ENCODE peak calls at places on chromosomes 6 and 20, in seven cellular contexts. One of them, this sample, is unnamed. For H3K9me3, the result is how much of the 10 kb centered on the place peaks cover.

GRCh38 chr20:10249048-10249770 is 30.6 kb downstream of the SNAP25 start:
- DNase-seq in transverse colon: no peak
- DNase-seq in heart left ventricle: no peak
- DNase-seq in astrocyte: peak
- DNase-seq in SK-N-SH: no peak
- DNase-seq in cardiac muscle cell: peak
- DNase-seq in tibial artery: no peak
- DNase-seq in this sample: no peak

GRCh38 chr20:41956316-41957050 is 338.3 kb upstream of the CHD6 start:
- DNase-seq in transverse colon: no peak
- DNase-seq in heart left ventricle: no peak
- DNase-seq in astrocyte: no peak
- DNase-seq in SK-N-SH: peak
- DNase-seq in cardiac muscle cell: peak
- DNase-seq in tibial artery: no peak
- DNase-seq in this sample: no peak

GRCh38 chr6:28218312-28219248 is 6.5 kb upstream of the ZSCAN9 start:
- DNase-seq in transverse colon: peak
- DNase-seq in heart left ventricle: peak
- DNase-seq in astrocyte: peak
- DNase-seq in SK-N-SH: peak
- DNase-seq in cardiac muscle cell: peak
- DNase-seq in tibial artery: peak
- DNase-seq in this sample: peak

GRCh38 chr6:143745160-143746133 is 67.7 kb downstream of the PHACTR2 start:
- DNase-seq in transverse colon: peak
- DNase-seq in heart left ventricle: no peak
- DNase-seq in astrocyte: peak
- DNase-seq in SK-N-SH: peak
- DNase-seq in cardiac muscle cell: peak
- DNase-seq in tibial artery: no peak
- DNase-seq in this sample: peak

GRCh38 chr6:44084231-44085014 is 42.8 kb downstream of the MRPL14 start:
- DNase-seq in transverse colon: no peak
- DNase-seq in heart left ventricle: no peak
- DNase-seq in astrocyte: no peak
- DNase-seq in SK-N-SH: no peak
- DNase-seq in cardiac muscle cell: peak
- DNase-seq in tibial artery: no peak
- DNase-seq in this sample: no peak

GRCh38 chr6:117906454-117906904 is 585 bp upstream of the SLC35F1 start:
- DNase-seq in transverse colon: no peak
- DNase-seq in heart left ventricle: no peak
- DNase-seq in astrocyte: no peak
- DNase-seq in SK-N-SH: no peak
- DNase-seq in cardiac muscle cell: no peak
- DNase-seq in tibial artery: no peak
- DNase-seq in this sample: no peak

GRCh38 chr6:17115251-17116089 is 13.6 kb downstream of the STMND1 start:
- DNase-seq in transverse colon: no peak
- DNase-seq in heart left ventricle: no peak
- DNase-seq in astrocyte: peak
- DNase-seq in SK-N-SH: no peak
- DNase-seq in cardiac muscle cell: peak
- DNase-seq in tibial artery: no peak
- DNase-seq in this sample: no peak

GRCh38 chr20:22719250-22719649 is 134.9 kb upstream of the FOXA2 start:
- DNase-seq in transverse colon: peak
- DNase-seq in heart left ventricle: no peak
- DNase-seq in astrocyte: no peak
- DNase-seq in SK-N-SH: no peak
- DNase-seq in cardiac muscle cell: no peak
- DNase-seq in tibial artery: no peak
- DNase-seq in this sample: peak

GRCh38 chr6:137820952-137821351 is 46.1 kb upstream of the TNFAIP3 start:
- DNase-seq in transverse colon: no peak
- DNase-seq in heart left ventricle: no peak
- DNase-seq in astrocyte: no peak
- DNase-seq in SK-N-SH: no peak
- DNase-seq in cardiac muscle cell: peak
- DNase-seq in tibial artery: no peak
- DNase-seq in this sample: no peak

GRCh38 chr6:109768485-109768884 is 77.4 kb downstream of the FIG4 start:
- DNase-seq in transverse colon: no peak
- DNase-seq in heart left ventricle: no peak
- DNase-seq in astrocyte: peak
- DNase-seq in SK-N-SH: no peak
- DNase-seq in cardiac muscle cell: peak
- DNase-seq in tibial artery: no peak
- DNase-seq in this sample: no peak

GRCh38 chr6:157974967-157975366 is 6.7 kb upstream of the SYNJ2 start:
- DNase-seq in transverse colon: no peak
- DNase-seq in heart left ventricle: no peak
- DNase-seq in astrocyte: no peak
- DNase-seq in SK-N-SH: no peak
- DNase-seq in cardiac muscle cell: no peak
- DNase-seq in tibial artery: no peak
- DNase-seq in this sample: no peak

GRCh38 chr6:56802570-56802969 is 152.3 kb upstream of the BEND6 start:
- DNase-seq in transverse colon: no peak
- DNase-seq in heart left ventricle: no peak
- DNase-seq in astrocyte: peak
- DNase-seq in SK-N-SH: no peak
- DNase-seq in cardiac muscle cell: peak
- DNase-seq in tibial artery: no peak
- DNase-seq in this sample: no peak

GRCh38 chr6:52562915-52563314 is 13.9 kb downstream of the TRAM2 start:
- DNase-seq in transverse colon: no peak
- DNase-seq in heart left ventricle: no peak
- DNase-seq in astrocyte: no peak
- DNase-seq in SK-N-SH: no peak
- DNase-seq in cardiac muscle cell: peak
- DNase-seq in tibial artery: no peak
- DNase-seq in this sample: no peak

GRCh38 chr20:49717693-49718092 is 4.0 kb upstream of the B4GALT5 start:
- DNase-seq in transverse colon: no peak
- DNase-seq in heart left ventricle: no peak
- DNase-seq in astrocyte: no peak
- DNase-seq in SK-N-SH: no peak
- DNase-seq in cardiac muscle cell: no peak
- DNase-seq in tibial artery: no peak
- DNase-seq in this sample: no peak

GRCh38 chr6:169420912-169421543 is 167.4 kb upstream of the THBS2 start:
- DNase-seq in transverse colon: peak
- DNase-seq in heart left ventricle: no peak
- DNase-seq in astrocyte: no peak
- DNase-seq in SK-N-SH: peak
- DNase-seq in cardiac muscle cell: peak
- DNase-seq in tibial artery: no peak
- DNase-seq in this sample: peak

GRCh38 chr20:42887281-42887680 is 302.4 kb downstream of the PTPRT start:
- DNase-seq in transverse colon: no peak
- DNase-seq in heart left ventricle: no peak
- DNase-seq in astrocyte: no peak
- DNase-seq in SK-N-SH: no peak
- DNase-seq in cardiac muscle cell: no peak
- DNase-seq in tibial artery: no peak
- DNase-seq in this sample: no peak

GRCh38 chr6:118350881-118351430 is 197.1 kb upstream of the PLN start:
- DNase-seq in transverse colon: no peak
- DNase-seq in heart left ventricle: no peak
- DNase-seq in astrocyte: peak
- DNase-seq in SK-N-SH: no peak
- DNase-seq in cardiac muscle cell: no peak
- DNase-seq in tibial artery: no peak
- DNase-seq in this sample: no peak

GRCh38 chr20:38172344-38172743 is 7.3 kb upstream of the TGM2 start:
- DNase-seq in transverse colon: no peak
- DNase-seq in heart left ventricle: no peak
- DNase-seq in astrocyte: no peak
- DNase-seq in SK-N-SH: no peak
- DNase-seq in cardiac muscle cell: peak
- DNase-seq in tibial artery: no peak
- DNase-seq in this sample: no peak
- TF ChIP-seq CTCF in transverse colon: no peak
- TF ChIP-seq CTCF in heart left ventricle: no peak
- TF ChIP-seq CTCF in astrocyte: peak
- TF ChIP-seq CTCF in SK-N-SH: peak
- TF ChIP-seq CTCF in cardiac muscle cell: peak
- TF ChIP-seq CTCF in tibial artery: no peak
- TF ChIP-seq CTCF in this sample: no peak

GRCh38 chr6:18387061-18387721 is at the start of gene RNF144B:
- DNase-seq in transverse colon: peak
- DNase-seq in heart left ventricle: peak
- DNase-seq in astrocyte: peak
- DNase-seq in SK-N-SH: peak
- DNase-seq in cardiac muscle cell: peak
- DNase-seq in tibial artery: peak
- DNase-seq in this sample: peak

GRCh38 chr6:18388942-18389341 is 1.8 kb downstream of the RNF144B start:
- DNase-seq in transverse colon: no peak
- DNase-seq in heart left ventricle: no peak
- DNase-seq in astrocyte: peak
- DNase-seq in SK-N-SH: no peak
- DNase-seq in cardiac muscle cell: peak
- DNase-seq in tibial artery: no peak
- DNase-seq in this sample: no peak

GRCh38 chr6:18384621-18385020 is 2.5 kb upstream of the RNF144B start:
- DNase-seq in transverse colon: no peak
- DNase-seq in heart left ventricle: no peak
- DNase-seq in astrocyte: no peak
- DNase-seq in SK-N-SH: no peak
- DNase-seq in cardiac muscle cell: no peak
- DNase-seq in tibial artery: no peak
- DNase-seq in this sample: peak

GRCh38 chr6:18388252-18388651 is 1.1 kb downstream of the RNF144B start:
- DNase-seq in transverse colon: no peak
- DNase-seq in heart left ventricle: no peak
- DNase-seq in astrocyte: no peak
- DNase-seq in SK-N-SH: no peak
- DNase-seq in cardiac muscle cell: no peak
- DNase-seq in tibial artery: no peak
- DNase-seq in this sample: no peak

DNA sequence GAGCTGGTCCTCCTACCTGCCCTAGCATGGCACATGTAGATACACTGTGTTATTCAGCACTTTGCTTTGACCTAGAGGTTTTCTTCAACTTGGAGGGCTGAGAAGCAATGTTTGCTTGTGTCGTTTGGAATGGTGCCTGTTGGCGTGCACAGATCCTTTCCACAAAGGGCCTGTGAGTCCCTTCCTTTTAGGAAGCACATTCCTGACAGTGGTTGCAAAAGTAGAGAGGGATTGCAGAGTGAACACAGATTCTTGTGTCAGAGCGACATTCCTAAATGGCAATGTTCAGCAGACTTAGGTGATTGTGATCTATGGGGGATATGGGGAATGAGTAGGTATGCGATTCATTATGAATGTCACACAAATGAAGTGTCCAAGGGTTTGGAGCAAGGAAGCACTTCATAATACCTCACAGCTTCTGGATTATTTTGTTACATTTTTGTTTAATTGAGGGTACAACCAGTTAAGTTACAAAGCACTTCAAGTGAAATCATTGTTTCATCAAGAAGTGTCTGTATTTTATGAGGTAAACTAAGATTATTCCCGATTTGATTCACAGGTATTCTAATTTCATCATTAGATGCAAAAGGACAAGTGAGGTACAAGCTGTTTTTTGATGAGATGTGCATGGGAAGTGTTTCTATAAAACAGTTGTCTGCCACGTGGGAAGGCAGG is 711 bp upstream of the RNF144B start:
- DNase-seq in transverse colon: no peak
- DNase-seq in heart left ventricle: no peak
- DNase-seq in astrocyte: peak
- DNase-seq in SK-N-SH: no peak
- DNase-seq in cardiac muscle cell: peak
- DNase-seq in tibial artery: peak
- DNase-seq in this sample: peak
- H3K27ac ChIP-seq in transverse colon: peak
- H3K27ac ChIP-seq in heart left ventricle: peak
- H3K27ac ChIP-seq in astrocyte: no peak
- H3K27ac ChIP-seq in SK-N-SH: no peak
- H3K27ac ChIP-seq in cardiac muscle cell: no peak
- H3K27ac ChIP-seq in tibial artery: peak
- H3K27ac ChIP-seq in this sample: peak

GRCh38 chr20:33839591-33839990 is 28.4 kb downstream of the CHMP4B start:
- DNase-seq in transverse colon: peak
- DNase-seq in heart left ventricle: peak
- DNase-seq in astrocyte: no peak
- DNase-seq in SK-N-SH: peak
- DNase-seq in cardiac muscle cell: no peak
- DNase-seq in tibial artery: no peak
- DNase-seq in this sample: peak

GRCh38 chr20:33838035-33838864 is 27.1 kb downstream of the CHMP4B start:
- DNase-seq in transverse colon: peak
- DNase-seq in heart left ventricle: no peak
- DNase-seq in astrocyte: no peak
- DNase-seq in SK-N-SH: no peak
- DNase-seq in cardiac muscle cell: no peak
- DNase-seq in tibial artery: no peak
- DNase-seq in this sample: no peak

GRCh38 chr20:33837096-33837830 is 26.1 kb downstream of the CHMP4B start:
- DNase-seq in transverse colon: no peak
- DNase-seq in heart left ventricle: no peak
- DNase-seq in astrocyte: no peak
- DNase-seq in SK-N-SH: no peak
- DNase-seq in cardiac muscle cell: no peak
- DNase-seq in tibial artery: no peak
- DNase-seq in this sample: no peak

GRCh38 chr20:33832113-33832853 is 21.1 kb downstream of the CHMP4B start:
- DNase-seq in transverse colon: peak
- DNase-seq in heart left ventricle: no peak
- DNase-seq in astrocyte: peak
- DNase-seq in SK-N-SH: no peak
- DNase-seq in cardiac muscle cell: peak
- DNase-seq in tibial artery: no peak
- DNase-seq in this sample: no peak

DNA sequence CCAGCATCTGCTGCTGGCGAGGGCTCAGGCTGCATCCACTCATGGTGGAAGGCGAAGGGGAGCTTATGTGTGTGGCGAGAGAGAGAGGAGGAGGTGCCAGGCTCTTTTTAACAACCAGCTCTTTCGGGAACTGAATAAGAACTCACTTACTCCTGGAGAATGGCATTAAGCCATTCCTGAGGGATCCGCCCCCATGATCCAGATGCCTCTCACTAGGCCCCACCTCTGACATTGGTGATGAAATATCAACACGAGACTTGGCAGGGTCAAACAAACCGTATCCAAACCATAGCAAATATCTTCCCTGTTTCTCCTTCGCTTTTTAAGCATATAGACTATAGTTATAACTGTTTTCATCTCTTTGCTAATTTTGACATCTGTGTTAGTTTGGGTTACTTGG is 24.6 kb downstream of the CHMP4B start:
- DNase-seq in transverse colon: peak
- DNase-seq in heart left ventricle: no peak
- DNase-seq in astrocyte: no peak
- DNase-seq in SK-N-SH: no peak
- DNase-seq in cardiac muscle cell: peak
- DNase-seq in tibial artery: peak
- DNase-seq in this sample: no peak
- H3K9me3 ChIP-seq in transverse colon: under half
- H3K9me3 ChIP-seq in heart left ventricle: under half
- H3K9me3 ChIP-seq in astrocyte: under half
- H3K9me3 ChIP-seq in SK-N-SH: under half
- H3K9me3 ChIP-seq in cardiac muscle cell: under half
- H3K9me3 ChIP-seq in tibial artery: under half
- H3K9me3 ChIP-seq in this sample: under half

GRCh38 chr20:3168079-3168828 is 5.1 kb downstream of the LZTS3 start:
- DNase-seq in transverse colon: peak
- DNase-seq in heart left ventricle: peak
- DNase-seq in astrocyte: no peak
- DNase-seq in SK-N-SH: peak
- DNase-seq in cardiac muscle cell: no peak
- DNase-seq in tibial artery: no peak
- DNase-seq in this sample: peak
- TF ChIP-seq CTCF in transverse colon: no peak
- TF ChIP-seq CTCF in heart left ventricle: no peak
- TF ChIP-seq CTCF in astrocyte: no peak
- TF ChIP-seq CTCF in SK-N-SH: no peak
- TF ChIP-seq CTCF in cardiac muscle cell: no peak
- TF ChIP-seq CTCF in tibial artery: no peak
- TF ChIP-seq CTCF in this sample: no peak